ENCODE peak calls at places on chromosomes 7 and 10, in ten cellular contexts. V is adrenal gland, D is body of pancreas, G is fibroblast of lung, B is ovary, K is tibial artery, I is sigmoid colon, E is astrocyte, J is PC-3, U is astrocyte of the spinal cord. M is an unnamed sample.

GRCh38 chr7:146090023-146090645 is 26.5 kb upstream of the CNTNAP2 start:
- DNase-seq in D (peak), I (no peak), G (peak), V (no peak), U (peak), K (no peak), J (peak), B (no peak), E (no peak), M (peak)

GRCh38 chr7:9598411-9598810 is 1165.0 kb downstream of the NXPH1 start:
- DNase-seq in E (no peak), D (no peak), U (no peak), B (no peak), G (no peak), I (no peak), K (no peak), V (no peak), J (no peak), M (no peak)

GRCh38 chr10:48590945-48591344 is 13.9 kb downstream of the ARHGAP22 start:
- DNase-seq in V (no peak), G (no peak), E (no peak), J (no peak), D (no peak), I (no peak), B (no peak), U (no peak), K (no peak), M (no peak)

GRCh38 chr10:1368772-1369171 is 312.6 kb downstream of the WDR37 start:
- DNase-seq in E (no peak), J (peak), G (no peak), V (peak), B (no peak), D (peak), U (no peak), K (no peak), I (no peak), M (no peak)

GRCh38 chr7:47757946-47758371 is 176.0 kb upstream of the TNS3 start:
- DNase-seq in G (peak), E (peak), U (peak), D (peak), V (peak), B (peak), I (no peak), K (peak), J (no peak), M (peak)

GRCh38 chr10:690227-691161 is 1.0 kb upstream of the DIP2C start:
- DNase-seq in B (peak), V (no peak), J (no peak), U (no peak), D (no peak), G (peak), K (no peak), E (no peak), I (no peak), M (no peak)

GRCh38 chr10:117000580-117000979 is 4.4 kb downstream of the SHTN1 start:
- DNase-seq in E (no peak), K (no peak), D (no peak), G (no peak), I (no peak), U (no peak), V (no peak), J (no peak), B (no peak), M (no peak)

GRCh38 chr10:124745678-124746077 is 1.5 kb upstream of the FAM53B start:
- DNase-seq in V (no peak), B (no peak), G (peak), E (no peak), K (no peak), U (peak), J (peak), D (peak), I (no peak), M (peak)

GRCh38 chr10:73818402-73818801 is 7.0 kb upstream of the NDST2 start:
- DNase-seq in B (no peak), U (no peak), E (no peak), D (no peak), K (no peak), J (no peak), I (no peak), G (no peak), V (no peak), M (no peak)

GRCh38 chr10:70891636-70892035 is 3.3 kb upstream of the PCBD1 start:
- DNase-seq in J (peak), D (no peak), G (peak), U (peak), K (no peak), I (no peak), B (no peak), V (no peak), E (peak), M (peak)

GRCh38 chr7:44066494-44067063 is 1.2 kb upstream of the PGAM2 start:
- DNase-seq in K (peak), J (no peak), E (no peak), D (no peak), G (no peak), U (no peak), B (no peak), I (peak), V (no peak), M (no peak)

GRCh38 chr7:101422361-101423195 is 59.9 kb downstream of the COL26A1 start:
- DNase-seq in G (no peak), B (no peak), K (no peak), E (no peak), D (no peak), V (peak), J (no peak), I (no peak), U (no peak), M (no peak)

GRCh38 chr10:86224354-86225097 is 142.1 kb downstream of the GRID1 start:
- DNase-seq in G (no peak), V (no peak), U (no peak), K (no peak), B (no peak), D (no peak), I (no peak), E (no peak), J (no peak), M (no peak)

GRCh38 chr10:113158183-113158582 is 208.1 kb downstream of the TCF7L2 start:
- DNase-seq in I (no peak), E (no peak), V (no peak), G (peak), J (no peak), K (no peak), D (no peak), U (no peak), B (no peak), M (no peak)

GRCh38 chr10:132994371-132994796 is 52.0 kb upstream of the CFAP46 start:
- DNase-seq in U (peak), V (no peak), G (no peak), I (no peak), D (no peak), B (no peak), K (no peak), J (no peak), E (no peak), M (peak)
- H3K4me3 ChIP-seq in U (peak), V (no peak), G (peak), I (peak), D (no peak), B (peak), K (peak), J (no peak), E (no peak), M (peak)

GRCh38 chr10:30494558-30494957 is 60.6 kb downstream of the MAP3K8 start:
- DNase-seq in J (no peak), G (no peak), U (no peak), D (no peak), B (no peak), E (no peak), K (no peak), V (no peak), I (no peak), M (no peak)

GRCh38 chr10:30491204-30491603 is 57.2 kb downstream of the MAP3K8 start:
- DNase-seq in B (no peak), G (no peak), I (no peak), K (no peak), J (peak), U (no peak), V (peak), D (peak), E (no peak), M (peak)

GRCh38 chr10:30495687-30496086 is 61.7 kb downstream of the MAP3K8 start:
- DNase-seq in U (no peak), B (no peak), I (no peak), V (no peak), K (no peak), D (no peak), E (peak), J (peak), G (peak), M (peak)

GRCh38 chr10:30491832-30492530 is 58.0 kb downstream of the MAP3K8 start:
- DNase-seq in D (no peak), V (no peak), J (no peak), G (no peak), B (no peak), I (no peak), U (no peak), E (no peak), K (no peak), M (no peak)

DNA sequence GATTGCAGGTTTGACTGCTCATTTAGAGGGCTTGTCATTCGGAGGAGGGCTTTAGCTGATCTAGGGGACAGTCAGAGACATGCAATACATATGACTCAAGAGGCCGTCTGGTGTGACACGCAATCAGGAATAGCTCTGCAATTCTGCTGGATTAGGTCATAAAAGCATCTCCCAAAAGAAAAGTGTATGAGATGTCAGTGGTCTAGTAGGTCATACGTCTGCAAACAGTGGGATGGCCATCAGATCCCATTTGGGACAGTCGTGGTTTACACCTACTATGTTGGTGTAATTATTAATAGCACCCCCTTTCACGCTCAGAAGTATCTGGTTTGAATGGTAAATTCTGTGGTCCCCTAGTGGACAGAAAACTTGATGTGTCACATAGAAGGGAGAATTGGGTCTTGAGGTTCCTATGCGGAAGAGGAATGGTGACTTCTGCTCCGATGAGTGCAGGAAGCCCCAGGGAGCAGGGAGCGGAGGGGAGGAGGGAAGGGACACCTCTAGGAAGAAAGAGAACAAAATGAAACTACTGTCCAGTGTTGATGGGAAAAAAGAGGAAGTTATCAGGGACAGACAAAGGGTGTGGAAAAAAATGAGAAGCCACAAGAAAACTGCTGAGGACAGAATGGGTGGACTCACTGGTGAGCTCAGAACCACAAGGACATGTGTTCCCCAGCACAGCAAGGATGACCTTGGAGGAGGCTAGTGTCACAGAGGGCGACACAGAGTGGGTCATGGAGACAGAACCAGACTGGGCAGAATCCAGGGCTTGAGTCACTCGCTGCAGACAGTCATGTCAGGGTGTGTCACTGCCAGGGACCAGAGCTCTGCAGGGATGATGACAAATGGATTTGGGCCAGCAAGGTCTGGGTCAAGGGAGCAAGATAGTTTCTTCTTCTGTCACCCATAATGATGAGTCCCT is 59.9 kb downstream of the MAP3K8 start:
- DNase-seq in E (peak), G (peak), U (no peak), K (peak), B (no peak), J (peak), V (peak), D (peak), I (peak), M (peak)
- TF ChIP-seq CTCF in E (no peak), G (no peak), U (no peak), K (no peak), B (no peak), J (no peak), V (peak), D (no peak), I (no peak), M (no peak)

GRCh38 chr10:32954080-32954479 is 4.0 kb downstream of the ITGB1 start:
- DNase-seq in U (no peak), E (no peak), J (no peak), I (no peak), K (no peak), G (no peak), D (no peak), B (no peak), V (no peak), M (no peak)
- H3K4me3 ChIP-seq in U (peak), E (peak), J (peak), I (peak), K (no peak), G (peak), D (no peak), B (no peak), V (no peak), M (peak)

GRCh38 chr10:99484626-99485581 is 47.8 kb upstream of the NKX2-3 start:
- DNase-seq in U (no peak), I (no peak), J (peak), K (no peak), B (no peak), D (no peak), V (no peak), E (no peak), G (no peak), M (no peak)
- TF ChIP-seq CTCF in U (peak), I (peak), J (peak), K (no peak), B (no peak), D (no peak), V (no peak), E (peak), G (no peak), M (no peak)

DNA sequence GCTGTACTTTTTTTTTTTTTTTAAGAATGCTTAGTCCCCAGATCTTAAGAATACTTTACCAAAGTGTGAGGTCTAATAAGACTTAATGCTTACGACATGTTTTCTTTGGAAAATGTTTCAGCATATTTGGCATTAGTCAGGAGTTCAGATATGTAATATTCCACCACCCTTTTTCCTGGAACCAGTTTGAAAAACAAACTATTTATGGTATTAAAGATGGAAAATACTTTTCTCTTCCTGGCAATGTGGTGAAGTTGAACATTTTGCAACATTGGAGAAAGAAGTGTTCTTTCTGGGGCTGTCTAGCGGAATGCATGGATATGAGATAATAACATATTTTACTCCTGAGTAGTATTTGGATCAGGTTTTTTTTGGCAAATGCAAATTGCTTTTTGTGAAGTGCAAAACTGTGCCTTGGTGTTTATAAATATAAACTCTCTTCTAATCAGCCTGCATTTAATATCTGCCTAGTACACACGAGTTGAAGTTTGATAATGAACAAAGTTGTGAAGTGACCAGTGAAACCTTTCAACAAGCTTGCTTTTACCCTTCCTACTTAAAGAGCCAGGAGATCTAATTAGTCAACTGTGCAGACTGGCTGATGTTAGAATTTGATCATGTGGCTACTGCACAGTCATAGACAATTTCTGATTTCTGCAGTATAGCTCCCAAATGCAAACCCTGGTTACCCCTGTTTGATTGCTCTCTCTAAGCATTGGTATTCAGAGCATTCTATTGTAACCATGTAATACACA is 20.9 kb downstream of the MAP3K8 start:
- DNase-seq in D (no peak), I (no peak), U (peak), V (no peak), G (peak), E (peak), J (no peak), B (no peak), K (no peak), M (peak)
- H3K4me3 ChIP-seq in D (no peak), I (no peak), U (no peak), V (no peak), G (peak), E (no peak), J (no peak), B (no peak), K (no peak), M (no peak)

GRCh38 chr10:44466236-44466635 is 81.3 kb upstream of the CXCL12 start:
- DNase-seq in J (peak), D (no peak), B (no peak), U (peak), G (peak), E (peak), I (no peak), K (no peak), V (no peak), M (peak)

GRCh38 chr10:44467090-44467489 is 82.2 kb upstream of the CXCL12 start:
- DNase-seq in J (no peak), D (no peak), K (no peak), I (no peak), B (no peak), V (no peak), U (no peak), G (no peak), E (no peak), M (no peak)

GRCh38 chr10:44464503-44464902 is 79.6 kb upstream of the CXCL12 start:
- DNase-seq in J (no peak), B (no peak), I (no peak), V (no peak), G (no peak), K (no peak), D (no peak), U (no peak), E (no peak), M (peak)

GRCh38 chr10:44463511-44464121 is 78.7 kb upstream of the CXCL12 start:
- DNase-seq in V (no peak), E (peak), J (no peak), D (no peak), G (peak), U (no peak), B (no peak), I (no peak), K (no peak), M (peak)

DNA sequence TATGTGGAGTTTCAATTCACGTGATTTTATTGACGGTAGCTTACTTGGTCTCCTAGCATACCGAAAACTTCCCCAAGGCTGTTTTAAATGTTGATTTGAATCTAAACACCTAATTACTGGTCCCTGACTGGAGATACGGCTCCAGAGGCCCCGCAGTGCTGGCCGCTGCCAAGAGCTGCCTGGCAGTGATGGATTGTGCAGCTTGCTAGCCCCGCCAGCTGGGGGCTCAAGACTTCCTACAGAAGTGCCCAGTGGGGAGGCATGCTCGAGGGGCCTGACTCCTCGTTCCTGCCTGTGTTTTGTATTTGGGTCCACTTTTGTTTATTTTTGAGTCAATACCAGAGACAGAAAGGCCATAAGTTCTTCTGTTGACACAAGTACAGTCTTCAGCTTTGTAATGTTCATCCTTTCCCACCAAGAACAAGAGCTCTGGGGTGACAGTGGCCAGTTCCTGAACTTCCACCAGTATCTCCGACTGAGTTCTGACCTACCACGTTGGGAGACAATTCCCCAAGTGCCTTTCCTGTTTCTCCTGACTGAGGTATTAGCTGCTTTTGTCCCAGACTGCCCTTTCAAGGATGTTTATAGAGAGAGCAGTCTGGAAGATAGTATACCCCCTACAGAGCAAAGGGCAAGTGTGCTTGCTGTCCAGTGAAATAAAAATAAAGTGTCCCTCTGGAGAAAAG is 80.7 kb upstream of the CXCL12 start:
- DNase-seq in J (no peak), I (no peak), B (no peak), V (no peak), G (peak), D (no peak), K (no peak), E (peak), U (peak), M (no peak)
- TF ChIP-seq CTCF in J (no peak), I (no peak), B (no peak), V (no peak), G (no peak), D (no peak), K (no peak), E (no peak), U (no peak), M (no peak)

DNA sequence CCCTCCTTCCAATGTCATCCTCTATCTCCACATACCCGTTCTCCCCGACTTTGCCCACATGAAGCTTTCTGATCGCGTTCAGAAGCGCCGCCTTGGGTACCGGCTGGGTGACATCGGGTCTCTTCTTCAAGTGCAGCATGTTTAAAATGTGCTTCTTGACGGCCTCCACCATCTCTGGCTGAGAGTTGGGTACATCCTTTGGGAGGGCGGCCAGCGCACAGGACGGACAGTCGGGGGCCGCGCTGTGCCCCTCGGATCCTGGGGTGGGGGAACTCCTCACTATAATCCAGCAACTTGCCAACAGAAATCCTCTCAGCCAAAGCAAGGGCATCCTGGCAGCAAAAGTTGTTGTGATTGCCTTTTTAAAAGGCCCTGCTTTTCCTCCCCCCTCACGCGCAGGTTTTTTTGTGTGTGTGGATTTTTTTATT is 2.8 kb downstream of the INHBA start:
- DNase-seq in V (no peak), E (no peak), I (no peak), U (no peak), G (no peak), D (no peak), K (no peak), B (peak), J (no peak), M (no peak)
- H3K4me3 ChIP-seq in V (peak), E (peak), I (peak), U (peak), G (peak), D (no peak), K (peak), B (peak), J (peak), M (peak)

DNA sequence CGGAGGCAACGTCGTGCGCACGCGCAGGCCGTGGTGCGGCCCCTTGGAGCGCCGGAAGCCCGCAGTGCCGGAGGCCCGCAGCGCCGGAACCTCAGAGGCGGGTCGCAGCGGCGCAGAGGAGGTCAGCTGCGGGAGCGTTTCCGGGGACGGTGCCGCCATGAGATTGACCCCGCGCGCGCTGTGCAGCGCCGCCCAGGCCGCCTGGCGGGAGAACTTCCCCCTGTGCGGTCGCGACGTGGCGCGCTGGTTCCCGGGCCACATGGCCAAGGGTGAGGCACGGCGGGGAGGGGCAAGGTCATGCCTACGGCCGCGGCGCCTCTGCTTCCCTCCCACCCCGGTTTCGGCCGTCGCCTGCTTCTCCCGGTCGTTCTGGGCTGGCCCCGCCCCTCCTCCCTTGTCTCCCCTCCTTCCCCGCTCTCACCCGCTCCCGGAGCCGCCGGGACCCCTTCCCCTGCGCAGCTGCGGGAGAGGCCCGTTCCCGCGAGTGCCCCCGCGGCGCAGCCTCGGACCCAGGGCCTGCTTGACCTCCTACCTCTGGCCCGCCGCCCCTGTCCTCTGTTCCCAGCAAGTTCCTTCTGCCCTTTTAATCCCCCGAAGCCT is at the start of gene MTG1:
- DNase-seq in I (peak), U (peak), K (peak), V (peak), E (peak), B (peak), G (peak), D (peak), J (peak), M (peak)
- TF ChIP-seq CTCF in I (no peak), U (no peak), K (peak), V (peak), E (no peak), B (no peak), G (no peak), D (no peak), J (no peak), M (peak)

GRCh38 chr7:82358923-82359322 is 84.7 kb downstream of the CACNA2D1 start:
- DNase-seq in U (no peak), J (no peak), V (no peak), G (no peak), E (no peak), B (no peak), I (no peak), D (no peak), K (no peak), M (no peak)
- H3K4me3 ChIP-seq in U (no peak), J (no peak), V (no peak), G (no peak), E (no peak), B (no peak), I (no peak), D (no peak), K (no peak), M (no peak)

M was measured in fibroblast of the aortic adventitia.